ENCODE peak calls at places on chromosomes 1 and 21, in ten cellular contexts. A is GM13977, X is lower lobe of right lung, H is neural progenitor cell, L is GM12878, V is cardiac muscle cell, B is A549, S is progenitor cell of endocrine pancreas, D is AG09309, C is endodermal cell. M is an unnamed sample.

GRCh38 chr1:44084998-44085675 is 33.5 kb upstream of the KLF17 start:
- DNase-seq in V (peak), B (no peak), D (peak), L (no peak), S (no peak), C (no peak), H (no peak), A (no peak), X (no peak), M (no peak)

GRCh38 chr1:22044690-22045420 is 7.7 kb upstream of the CDC42 start:
- DNase-seq in X (no peak), H (no peak), C (no peak), V (peak), L (no peak), A (no peak), B (no peak), D (no peak), S (no peak), M (no peak)

GRCh38 chr21:35041122-35041521 is 8.0 kb downstream of the RUNX1 start:
- DNase-seq in H (no peak), S (no peak), A (no peak), D (no peak), V (no peak), B (no peak), L (no peak), X (no peak), C (no peak), M (no peak)

GRCh38 chr1:934991-935750 is 11.4 kb downstream of the SAMD11 start:
- DNase-seq in A (no peak), C (peak), S (no peak), B (no peak), H (no peak), L (no peak), V (no peak), D (no peak), X (no peak), M (no peak)

GRCh38 chr21:42389449-42389835 is 6.4 kb downstream of the TMPRSS3 start:
- DNase-seq in B (no peak), H (peak), X (no peak), L (no peak), A (no peak), S (peak), C (no peak), V (no peak), D (no peak), M (no peak)

GRCh38 chr1:53625049-53625448 is 113.9 kb downstream of the GLIS1 start:
- DNase-seq in A (no peak), X (peak), L (no peak), H (no peak), C (no peak), V (peak), B (no peak), D (peak), S (no peak), M (no peak)

GRCh38 chr1:48093147-48093546 is 96.0 kb upstream of the TRABD2B start:
- DNase-seq in A (no peak), S (no peak), V (no peak), B (no peak), H (no peak), C (peak), D (no peak), L (no peak), X (no peak), M (no peak)

GRCh38 chr1:40823971-40824370 is 38.2 kb downstream of the CITED4 start:
- DNase-seq in V (no peak), A (no peak), S (no peak), B (no peak), D (no peak), C (no peak), H (no peak), L (no peak), X (no peak), M (no peak)

GRCh38 chr1:178031856-178032320 is 62.0 kb upstream of the RASAL2 start:
- DNase-seq in C (peak), H (peak), S (peak), D (peak), V (peak), B (peak), L (no peak), A (peak), X (peak), M (peak)

GRCh38 chr1:46205794-46206193 is 2.7 kb downstream of the LURAP1 start:
- DNase-seq in B (no peak), C (no peak), D (no peak), X (no peak), H (no peak), L (no peak), A (no peak), V (no peak), S (no peak), M (no peak)

GRCh38 chr1:161499099-161500078 is 5.9 kb upstream of the FCGR2A start:
- DNase-seq in A (no peak), S (no peak), B (no peak), L (peak), C (no peak), V (peak), H (no peak), X (no peak), D (no peak), M (no peak)

GRCh38 chr1:14516974-14517812 is 81.3 kb upstream of the KAZN start:
- DNase-seq in H (no peak), V (peak), L (peak), S (no peak), X (no peak), B (no peak), D (peak), A (peak), C (no peak), M (peak)

GRCh38 chr1:211653907-211654553 is 21.4 kb downstream of the NEK2 start:
- DNase-seq in V (peak), X (no peak), B (no peak), A (no peak), C (no peak), L (no peak), H (peak), D (no peak), S (no peak), M (no peak)

GRCh38 chr1:87880747-87881133 is 552.1 kb downstream of the LMO4 start:
- DNase-seq in S (no peak), H (no peak), C (no peak), L (no peak), X (no peak), V (peak), D (peak), B (no peak), A (no peak), M (no peak)

GRCh38 chr1:108009603-108010195 is 44.7 kb upstream of the VAV3 start:
- DNase-seq in A (no peak), S (no peak), B (no peak), D (peak), V (peak), H (no peak), L (no peak), C (no peak), X (no peak), M (no peak)

GRCh38 chr1:228930479-228930957 is 195.2 kb downstream of the RHOU start:
- DNase-seq in H (no peak), S (no peak), X (no peak), A (no peak), L (no peak), V (peak), B (no peak), C (peak), D (no peak), M (no peak)

DNA sequence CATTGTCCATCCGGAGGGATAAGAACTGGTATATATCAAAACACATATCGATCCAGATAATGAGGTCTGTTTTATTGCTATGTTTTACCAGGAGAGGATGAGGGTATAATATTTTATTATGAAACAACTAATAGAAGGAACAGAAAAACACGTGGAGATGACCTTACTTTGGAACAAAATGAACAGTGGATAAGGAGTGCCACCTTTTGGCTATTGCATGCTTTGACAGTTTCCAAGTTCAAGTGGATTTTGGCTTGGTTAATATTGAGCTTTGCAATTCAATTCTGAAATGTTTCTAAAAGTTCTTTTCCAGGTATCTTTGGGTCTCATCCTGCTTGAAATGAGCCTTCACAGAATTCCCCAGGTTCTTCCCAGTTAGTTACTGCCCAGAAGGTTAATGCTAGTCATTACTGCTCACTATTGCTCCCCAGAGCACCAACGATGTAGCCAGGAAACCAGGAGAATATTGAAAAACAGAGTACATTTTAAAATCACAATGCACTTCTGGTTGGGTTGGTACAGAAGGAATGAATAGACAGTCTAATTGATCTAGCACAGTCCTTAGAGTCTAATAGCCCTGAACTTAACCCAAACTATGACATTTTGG is 45.5 kb downstream of the ZC3H11B start:
- DNase-seq in A (no peak), S (no peak), C (no peak), V (peak), L (peak), H (peak), D (no peak), X (no peak), B (no peak), M (peak)
- TF ChIP-seq CTCF in A (peak), S (peak), C (peak), V (peak), L (peak), H (peak), D (peak), X (peak), B (peak), M (peak)

GRCh38 chr1:248873409-248873992 is 14.6 kb upstream of the ZNF692 start:
- DNase-seq in H (peak), D (peak), B (peak), A (peak), V (peak), X (peak), C (peak), S (peak), L (peak), M (peak)
- TF ChIP-seq CTCF in H (peak), D (no peak), B (no peak), A (no peak), V (no peak), X (no peak), C (no peak), S (no peak), L (no peak), M (no peak)

DNA sequence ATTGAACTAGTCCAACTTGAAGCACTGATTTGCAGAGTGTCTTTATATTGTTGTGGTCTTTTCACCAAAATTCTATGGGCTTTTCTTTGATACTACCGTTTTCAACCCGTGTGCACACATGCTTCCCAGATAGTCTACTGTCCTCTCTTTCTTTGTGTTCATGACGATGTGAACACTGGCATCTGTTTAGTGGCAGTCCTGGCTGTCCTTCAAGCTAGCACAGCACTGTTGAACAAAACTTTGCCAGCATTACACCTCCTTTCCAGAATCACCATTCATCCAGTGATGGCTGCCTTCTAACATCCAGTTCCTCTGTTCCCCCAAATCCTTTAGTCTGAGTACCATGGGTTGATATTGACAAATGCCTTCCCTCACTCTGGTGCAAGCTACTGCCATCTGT is 94.4 kb downstream of the NIBAN1 start:
- DNase-seq in V (no peak), B (no peak), L (no peak), A (no peak), D (no peak), S (no peak), C (no peak), X (no peak), H (no peak), M (no peak)
- TF ChIP-seq CTCF in V (no peak), B (no peak), L (no peak), A (no peak), D (no peak), S (no peak), C (no peak), X (no peak), H (no peak), M (no peak)

DNA sequence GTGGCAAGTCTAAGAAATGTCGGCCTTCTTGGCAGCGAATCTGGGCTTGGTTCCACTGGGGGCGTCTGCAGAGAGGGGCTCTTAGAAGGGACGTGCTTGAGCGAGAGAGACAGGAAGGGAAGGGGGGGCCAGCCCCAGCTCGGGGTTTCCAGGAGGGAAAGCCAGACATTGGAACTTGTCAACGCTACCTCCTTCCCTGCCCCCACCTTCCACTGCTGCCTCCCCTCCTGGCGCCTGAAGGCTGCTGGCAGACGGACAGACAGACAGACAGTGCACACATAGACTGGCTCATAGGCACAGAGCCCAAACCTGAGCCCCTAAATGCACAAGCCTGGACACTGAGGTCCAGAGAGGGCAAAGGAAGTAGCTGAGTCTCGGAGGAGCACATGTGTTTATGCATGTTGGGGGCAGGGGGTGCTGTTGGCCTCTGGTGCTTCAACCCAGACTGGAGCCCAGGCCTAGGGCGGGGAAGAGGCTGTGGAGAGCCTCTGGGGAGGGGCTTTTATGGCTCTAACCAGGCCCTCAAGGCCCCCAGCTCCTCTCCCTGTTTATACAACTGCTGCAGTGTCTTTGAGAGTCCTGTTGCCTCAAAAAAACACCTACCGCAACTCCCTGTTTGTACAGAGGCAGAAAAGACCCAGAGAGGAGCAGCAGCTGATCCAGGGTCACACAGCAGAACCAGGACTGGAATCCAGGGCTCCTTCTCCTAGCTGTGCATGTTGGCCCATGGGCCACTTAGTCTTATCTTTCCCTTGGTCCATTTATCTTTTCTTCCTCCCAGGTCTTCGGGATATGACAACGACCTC is 33.1 kb upstream of the WASF2 start:
- DNase-seq in L (no peak), X (no peak), B (no peak), S (no peak), A (no peak), V (peak), H (peak), C (peak), D (no peak), M (no peak)
- TF ChIP-seq CTCF in L (no peak), X (peak), B (peak), S (peak), A (no peak), V (peak), H (peak), C (peak), D (no peak), M (no peak)

DNA sequence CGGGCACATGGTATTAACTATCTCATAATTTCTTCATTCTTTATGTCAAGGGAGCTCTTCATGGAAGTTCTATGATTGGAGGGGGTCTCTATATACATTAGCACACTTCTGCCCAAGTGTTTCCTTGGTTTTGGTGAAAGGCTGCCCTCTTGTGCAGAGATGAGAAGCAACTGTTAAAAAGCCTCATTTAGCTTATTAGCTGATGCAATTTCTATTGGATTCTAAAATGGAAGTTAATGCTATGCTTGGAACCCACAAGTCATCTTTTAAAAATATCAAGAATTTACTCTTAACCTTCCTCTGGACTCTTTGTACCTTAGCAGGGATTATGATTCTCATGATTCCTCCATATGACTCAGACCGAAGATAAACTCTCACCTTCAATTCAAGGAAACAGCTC is 328.9 kb downstream of the PTBP2 start:
- DNase-seq in C (no peak), X (no peak), A (no peak), V (peak), S (no peak), B (no peak), L (no peak), H (peak), D (no peak), M (peak)
- TF ChIP-seq CTCF in C (peak), X (no peak), A (peak), V (peak), S (peak), B (no peak), L (peak), H (peak), D (peak), M (no peak)

GRCh38 chr1:88983791-88984552 is 8.5 kb downstream of the KYAT3 start:
- DNase-seq in L (no peak), H (peak), S (no peak), B (peak), C (no peak), X (peak), D (no peak), V (peak), A (no peak), M (peak)
- TF ChIP-seq CTCF in L (peak), H (peak), S (peak), B (peak), C (peak), X (peak), D (peak), V (peak), A (peak), M (peak)

GRCh38 chr1:8848663-8849386 is 29.7 kb downstream of the ENO1 start:
- DNase-seq in X (peak), S (peak), L (no peak), D (peak), C (peak), A (peak), H (peak), V (peak), B (peak), M (peak)
- TF ChIP-seq CTCF in X (peak), S (peak), L (peak), D (peak), C (peak), A (peak), H (peak), V (peak), B (peak), M (peak)

GRCh38 chr1:226650236-226650841 is 88.7 kb downstream of the ITPKB start:
- DNase-seq in C (peak), S (no peak), H (peak), L (no peak), B (no peak), D (no peak), X (peak), A (no peak), V (no peak), M (no peak)
- TF ChIP-seq CTCF in C (peak), S (peak), H (peak), L (no peak), B (no peak), D (no peak), X (no peak), A (no peak), V (no peak), M (no peak)

DNA sequence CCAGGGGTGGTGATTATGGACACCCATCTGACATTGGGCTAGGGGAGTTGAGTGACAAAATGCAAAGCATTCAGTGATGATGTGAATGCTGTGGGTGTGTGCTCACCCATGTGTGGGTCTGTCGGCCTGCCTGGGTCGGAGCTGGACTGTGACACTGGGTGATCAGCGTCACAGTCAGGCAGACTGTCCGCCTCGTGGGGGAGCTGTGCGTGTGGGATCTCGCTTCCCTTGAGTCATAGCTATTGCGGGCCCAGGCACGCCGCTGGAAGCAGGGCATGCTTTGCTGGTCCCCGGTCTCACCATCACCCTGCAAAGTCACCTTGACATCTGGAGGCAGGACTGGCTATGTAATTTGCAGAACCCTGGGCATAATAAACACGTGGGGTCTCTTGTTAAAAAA is 156.9 kb upstream of the IGSF21 start:
- DNase-seq in L (no peak), S (no peak), B (no peak), V (no peak), A (no peak), H (no peak), X (no peak), C (no peak), D (no peak), M (no peak)
- TF ChIP-seq CTCF in L (no peak), S (no peak), B (no peak), V (no peak), A (no peak), H (no peak), X (no peak), C (no peak), D (no peak), M (no peak)

GRCh38 chr1:90200637-90201235 is 205.8 kb downstream of the ZNF326 start:
- DNase-seq in H (no peak), X (no peak), A (no peak), C (no peak), V (no peak), L (no peak), S (no peak), D (no peak), B (no peak), M (no peak)
- TF ChIP-seq CTCF in H (no peak), X (no peak), A (no peak), C (no peak), V (no peak), L (no peak), S (no peak), D (no peak), B (no peak), M (no peak)

M was measured in GM13976.